ENCODE peak calls at places on chromosome 21, in six cellular contexts. A is HepG2, W is GM12878, R is K562, E is endothelial cell of umbilical vein, O is A549. D is an unnamed sample.

GRCh38 chr21:33642896-33643657 is 776 bp downstream of the ITSN1 start:
- DNase-seq in A (no peak), W (no peak), R (peak; percentile 36), E (peak; percentile 54), O (no peak), D (peak; percentile 63)

GRCh38 chr21:27564684-27565280 is 597.9 kb upstream of the ADAMTS5 start:
- DNase-seq in A (no peak), W (no peak), R (peak; percentile 6), E (peak; percentile 68), O (no peak), D (peak; percentile 43)

GRCh38 chr21:42499430-42500106 is 3.5 kb upstream of the RSPH1 start:
- DNase-seq in A (no peak), W (no peak), R (no peak), E (no peak), O (no peak), D (peak; percentile 12)

GRCh38 chr21:28509031-28509430 is 483.6 kb downstream of the LTN1 start:
- DNase-seq in A (no peak), W (no peak), R (no peak), E (no peak), O (no peak), D (no peak)

GRCh38 chr21:33133912-33134311 is 64.0 kb downstream of the OLIG1 start:
- DNase-seq in A (no peak), W (no peak), R (no peak), E (no peak), O (no peak), D (no peak)

GRCh38 chr21:46000731-46001641 is 19.4 kb downstream of the COL6A1 start:
- DNase-seq in A (no peak), W (no peak), R (peak; percentile 58), E (no peak), O (no peak), D (no peak)

GRCh38 chr21:24023402-24023801 is 1583.9 kb downstream of the MRPL39 start:
- DNase-seq in A (no peak), W (no peak), R (no peak), E (peak; percentile 9), O (no peak), D (no peak)

GRCh38 chr21:33769057-33769456 is 126.8 kb downstream of the ITSN1 start:
- DNase-seq in A (no peak), W (no peak), R (no peak), E (peak; percentile 36), O (no peak), D (no peak)

GRCh38 chr21:42542596-42542995 is 28.9 kb downstream of the SLC37A1 start:
- DNase-seq in A (no peak), W (no peak), R (no peak), E (no peak), O (no peak), D (no peak)

GRCh38 chr21:41228958-41229357 is 61.0 kb downstream of the BACE2 start:
- DNase-seq in A (no peak), W (no peak), R (no peak), E (no peak), O (no peak), D (no peak)

GRCh38 chr21:40671721-40672120 is 175.2 kb downstream of the DSCAM start:
- DNase-seq in A (no peak), W (no peak), R (no peak), E (no peak), O (no peak), D (no peak)

GRCh38 chr21:16587141-16587570 is 857.4 kb downstream of the USP25 start:
- DNase-seq in A (peak; percentile 38), W (no peak), R (no peak), E (peak; percentile 85), O (peak; percentile 29), D (peak; percentile 9)

GRCh38 chr21:16241500-16241963 is 511.8 kb downstream of the USP25 start:
- DNase-seq in A (no peak), W (no peak), R (no peak), E (peak; percentile 98), O (peak; percentile 7), D (no peak)

GRCh38 chr21:24436236-24436635 is 1171.0 kb downstream of the MRPL39 start:
- DNase-seq in A (no peak), W (no peak), R (no peak), E (no peak), O (no peak), D (no peak)

GRCh38 chr21:28936036-28936435 is 56.6 kb downstream of the LTN1 start:
- DNase-seq in A (no peak), W (no peak), R (no peak), E (no peak), O (no peak), D (no peak)

GRCh38 chr21:9737871-9738520 is 783.4 kb upstream of the TPTE start:
- DNase-seq in A (no peak), W (no peak), R (no peak), E (no peak), O (no peak), D (no peak)

GRCh38 chr21:42818328-42818749 is 61.0 kb downstream of the WDR4 start:
- DNase-seq in A (peak; percentile 52), W (no peak), R (peak; percentile 71), E (peak; percentile 59), O (no peak), D (peak; percentile 62)

GRCh38 chr21:33028759-33029511 is 3.2 kb downstream of the OLIG2 start:
- DNase-seq in A (no peak), W (no peak), R (no peak), E (no peak), O (no peak), D (no peak)

GRCh38 chr21:14734191-14734590 is 188.1 kb upstream of the SAMSN1 start:
- DNase-seq in A (no peak), W (no peak), R (no peak), E (no peak), O (no peak), D (peak; percentile 43)

GRCh38 chr21:45515241-45516061 is 26.8 kb downstream of the SLC19A1 start:
- DNase-seq in A (no peak), W (no peak), R (no peak), E (no peak), O (no peak), D (no peak)

GRCh38 chr21:34870246-34870645 is 178.9 kb downstream of the RUNX1 start:
- DNase-seq in A (no peak), W (no peak), R (no peak), E (no peak), O (no peak), D (peak; percentile 60)
- TF ChIP-seq POLR2A in A (no peak), W (no peak), R (no peak), E (no peak), O (no peak), D (no peak)

GRCh38 chr21:25639167-25639921 is at the start of gene JAM2:
- DNase-seq in A (no peak), W (no peak), R (peak; percentile 19), E (no peak), O (no peak), D (no peak)

GRCh38 chr21:25635310-25635709 is 3.7 kb upstream of the JAM2 start:
- DNase-seq in A (no peak), W (no peak), R (peak; percentile 20), E (no peak), O (no peak), D (no peak)

GRCh38 chr21:25637846-25638245 is 1.2 kb upstream of the JAM2 start:
- DNase-seq in A (no peak), W (no peak), R (no peak), E (no peak), O (no peak), D (no peak)

GRCh38 chr21:25638634-25639166 is 358 bp upstream of the JAM2 start:
- DNase-seq in A (no peak), W (peak; percentile 17), R (no peak), E (peak; percentile 10), O (no peak), D (no peak)

DNA sequence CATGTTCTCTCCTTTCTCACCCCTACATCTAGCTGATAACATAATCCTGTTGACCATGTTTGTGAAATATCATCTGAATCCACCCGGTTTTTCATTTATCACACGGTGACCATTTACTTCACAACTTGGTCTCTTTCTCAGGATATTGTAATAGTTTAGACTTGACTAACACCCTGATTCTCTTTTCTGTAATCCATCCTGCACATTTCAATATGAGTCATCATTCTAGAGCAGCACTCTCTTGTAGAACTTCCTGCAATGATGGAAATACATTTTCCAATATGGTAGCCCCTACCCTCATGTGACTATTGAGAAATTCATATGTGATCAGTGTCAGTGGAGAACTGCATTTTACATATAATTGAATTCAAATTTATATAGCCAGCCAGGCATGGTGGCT is 2.3 kb upstream of the JAM2 start:
- DNase-seq in A (no peak), W (no peak), R (no peak), E (no peak), O (no peak), D (no peak)
- TF ChIP-seq MYC in A (no peak), W (no peak), R (no peak), E (no peak), O (no peak), D (no peak)

GRCh38 chr21:38795475-38795874 is 10.3 kb upstream of the ETS2 start:
- DNase-seq in A (no peak), W (no peak), R (no peak), E (no peak), O (no peak), D (no peak)

GRCh38 chr21:38798481-38798882 is 7.2 kb upstream of the ETS2 start:
- DNase-seq in A (no peak), W (no peak), R (peak; percentile 85), E (no peak), O (peak; percentile 69), D (no peak)

GRCh38 chr21:38796426-38796825 is 9.3 kb upstream of the ETS2 start:
- DNase-seq in A (no peak), W (no peak), R (peak; percentile 46), E (peak; percentile 21), O (no peak), D (peak; percentile 51)

GRCh38 chr21:38798081-38798480 is 7.6 kb upstream of the ETS2 start:
- DNase-seq in A (no peak), W (no peak), R (no peak), E (no peak), O (no peak), D (no peak)

DNA sequence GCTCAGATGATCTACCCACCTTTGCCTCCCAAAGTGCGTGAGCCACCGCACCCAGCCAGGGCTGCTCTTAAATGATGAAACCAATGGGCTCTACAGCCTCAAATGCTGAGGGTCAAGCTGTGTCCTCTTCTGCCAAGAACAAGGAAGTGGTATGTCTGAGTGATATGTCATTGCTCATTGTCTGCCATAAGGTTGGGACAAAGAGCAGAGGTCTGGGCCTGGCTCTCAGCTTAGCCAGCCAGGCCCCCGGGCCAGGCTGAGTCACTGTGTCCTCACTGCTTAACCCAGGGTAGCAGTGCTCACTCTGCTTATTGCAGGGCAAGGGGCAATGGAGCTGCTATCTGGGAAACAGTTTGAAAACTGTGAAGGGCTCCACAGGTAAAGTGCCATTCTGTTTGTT is 8.3 kb upstream of the ETS2 start:
- DNase-seq in A (peak; percentile 80), W (no peak), R (peak; percentile 89), E (no peak), O (peak; percentile 72), D (peak; percentile 62)
- TF ChIP-seq POLR2A in A (no peak), W (no peak), R (no peak), E (no peak), O (no peak), D (no peak)

DNA sequence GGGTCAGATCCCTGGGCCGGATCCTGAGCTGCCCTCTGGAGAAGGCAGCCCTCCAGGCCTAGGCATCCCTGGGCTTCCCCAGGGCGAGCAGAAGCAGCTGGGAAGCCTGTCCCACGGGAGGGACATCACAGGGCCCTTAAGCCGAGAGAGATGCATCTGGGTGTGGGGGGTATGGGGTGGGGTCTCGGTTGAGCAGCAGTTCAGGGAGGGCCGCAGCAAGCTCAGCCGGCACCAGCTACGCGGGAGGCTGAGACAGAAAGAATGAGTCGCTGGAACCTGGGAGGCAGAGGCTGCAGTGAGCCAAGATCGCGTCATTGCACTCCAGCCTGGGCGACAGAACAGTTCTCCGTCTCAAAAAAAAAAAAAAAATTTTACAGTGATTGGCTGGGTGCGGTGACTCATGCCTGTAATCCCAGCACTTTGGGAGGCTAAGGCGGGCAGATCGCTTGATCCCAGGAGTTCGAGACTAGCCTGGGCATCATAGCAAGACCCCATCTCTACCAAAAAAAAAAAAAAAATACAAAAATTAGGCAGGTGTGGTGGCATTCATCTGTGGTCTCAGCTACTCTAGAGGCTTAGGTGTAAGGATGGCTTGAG is 37.7 kb downstream of the RRP1 start:
- DNase-seq in A (no peak), W (no peak), R (no peak), E (no peak), O (no peak), D (no peak)
- TF ChIP-seq MYC in A (no peak), W (no peak), R (no peak), E (no peak), O (no peak), D (no peak)

D was measured in NB4.